ENCODE peak calls at places on chromosomes 7 and 10, in eight cellular contexts. One of them, this sample, is unnamed.
A peak's percentile ranks its signal among the peaks of the same experiment; 100 is the strongest.

GRCh38 chr10:89702121-89702480 is 711 bp downstream of the KIF20B start:
- DNase-seq in BJ: no peak
- DNase-seq in transverse colon: no peak
- DNase-seq in left ventricle myocardium inferior: no peak
- DNase-seq in mucosa of descending colon: no peak
- DNase-seq in sigmoid colon: no peak
- DNase-seq in heart left ventricle: no peak
- DNase-seq in SK-N-SH: peak; percentile 11
- DNase-seq in this sample: no peak

GRCh38 chr7:92061154-92061553 is 73.1 kb downstream of the CYP51A1 start:
- DNase-seq in BJ: no peak
- DNase-seq in transverse colon: peak; percentile 17
- DNase-seq in left ventricle myocardium inferior: no peak
- DNase-seq in mucosa of descending colon: no peak
- DNase-seq in sigmoid colon: no peak
- DNase-seq in heart left ventricle: no peak
- DNase-seq in SK-N-SH: no peak
- DNase-seq in this sample: no peak

GRCh38 chr10:124003070-124003419 is 90.4 kb downstream of the CHST15 start:
- DNase-seq in BJ: no peak
- DNase-seq in transverse colon: no peak
- DNase-seq in left ventricle myocardium inferior: no peak
- DNase-seq in mucosa of descending colon: peak; percentile 28
- DNase-seq in sigmoid colon: peak; percentile 54
- DNase-seq in heart left ventricle: no peak
- DNase-seq in SK-N-SH: no peak
- DNase-seq in this sample: peak; percentile 46

GRCh38 chr7:157570531-157571200 is 233.9 kb downstream of the DNAJB6 start:
- DNase-seq in BJ: no peak
- DNase-seq in transverse colon: no peak
- DNase-seq in left ventricle myocardium inferior: no peak
- DNase-seq in mucosa of descending colon: no peak
- DNase-seq in sigmoid colon: peak; percentile 33
- DNase-seq in heart left ventricle: no peak
- DNase-seq in SK-N-SH: no peak
- DNase-seq in this sample: no peak

GRCh38 chr7:131400833-131401593 is 73.3 kb downstream of the MKLN1 start:
- DNase-seq in BJ: no peak
- DNase-seq in transverse colon: no peak
- DNase-seq in left ventricle myocardium inferior: no peak
- DNase-seq in mucosa of descending colon: no peak
- DNase-seq in sigmoid colon: no peak
- DNase-seq in heart left ventricle: no peak
- DNase-seq in SK-N-SH: no peak
- DNase-seq in this sample: no peak

GRCh38 chr10:71049994-71050393 is 161.6 kb upstream of the PCBD1 start:
- DNase-seq in BJ: no peak
- DNase-seq in transverse colon: no peak
- DNase-seq in left ventricle myocardium inferior: no peak
- DNase-seq in mucosa of descending colon: no peak
- DNase-seq in sigmoid colon: no peak
- DNase-seq in heart left ventricle: no peak
- DNase-seq in SK-N-SH: no peak
- DNase-seq in this sample: no peak

GRCh38 chr7:35253680-35254495 is at the start of gene TBX20:
- DNase-seq in BJ: no peak
- DNase-seq in transverse colon: peak; percentile 51
- DNase-seq in left ventricle myocardium inferior: peak; percentile 86
- DNase-seq in mucosa of descending colon: peak; percentile 69
- DNase-seq in sigmoid colon: no peak
- DNase-seq in heart left ventricle: peak; percentile 86
- DNase-seq in SK-N-SH: peak; percentile 98
- DNase-seq in this sample: peak; percentile 86

GRCh38 chr10:6164271-6165095 is 38.2 kb upstream of the PFKFB3 start:
- DNase-seq in BJ: no peak
- DNase-seq in transverse colon: no peak
- DNase-seq in left ventricle myocardium inferior: no peak
- DNase-seq in mucosa of descending colon: no peak
- DNase-seq in sigmoid colon: peak; percentile 63
- DNase-seq in heart left ventricle: no peak
- DNase-seq in SK-N-SH: no peak
- DNase-seq in this sample: no peak

GRCh38 chr7:2947381-2947780 is 96.3 kb downstream of the CARD11 start:
- DNase-seq in BJ: no peak
- DNase-seq in transverse colon: no peak
- DNase-seq in left ventricle myocardium inferior: no peak
- DNase-seq in mucosa of descending colon: no peak
- DNase-seq in sigmoid colon: peak; percentile 11
- DNase-seq in heart left ventricle: no peak
- DNase-seq in SK-N-SH: no peak
- DNase-seq in this sample: no peak

GRCh38 chr7:74498996-74499834 is 45.5 kb downstream of the GTF2IRD1 start:
- DNase-seq in BJ: no peak
- DNase-seq in transverse colon: no peak
- DNase-seq in left ventricle myocardium inferior: peak; percentile 62
- DNase-seq in mucosa of descending colon: no peak
- DNase-seq in sigmoid colon: no peak
- DNase-seq in heart left ventricle: peak; percentile 41
- DNase-seq in SK-N-SH: no peak
- DNase-seq in this sample: no peak

GRCh38 chr7:61111-61510 is 131.3 kb upstream of the FAM20C start:
- DNase-seq in BJ: no peak
- DNase-seq in transverse colon: peak; percentile 5
- DNase-seq in left ventricle myocardium inferior: no peak
- DNase-seq in mucosa of descending colon: no peak
- DNase-seq in sigmoid colon: peak; percentile 61
- DNase-seq in heart left ventricle: peak; percentile 15
- DNase-seq in SK-N-SH: no peak
- DNase-seq in this sample: no peak

GRCh38 chr7:48424731-48425130 is 253.5 kb downstream of the ABCA13 start:
- DNase-seq in BJ: no peak
- DNase-seq in transverse colon: no peak
- DNase-seq in left ventricle myocardium inferior: no peak
- DNase-seq in mucosa of descending colon: no peak
- DNase-seq in sigmoid colon: no peak
- DNase-seq in heart left ventricle: no peak
- DNase-seq in SK-N-SH: peak; percentile 14
- DNase-seq in this sample: no peak

GRCh38 chr10:45411607-45411940 is 37.6 kb downstream of the ALOX5 start:
- DNase-seq in BJ: no peak
- DNase-seq in transverse colon: no peak
- DNase-seq in left ventricle myocardium inferior: no peak
- DNase-seq in mucosa of descending colon: no peak
- DNase-seq in sigmoid colon: no peak
- DNase-seq in heart left ventricle: no peak
- DNase-seq in SK-N-SH: no peak
- DNase-seq in this sample: no peak

GRCh38 chr7:30026229-30027064 is at the start of gene FKBP14:
- DNase-seq in BJ: peak; percentile 95
- DNase-seq in transverse colon: peak; percentile 97
- DNase-seq in left ventricle myocardium inferior: peak; percentile 97
- DNase-seq in mucosa of descending colon: peak; percentile 97
- DNase-seq in sigmoid colon: peak; percentile 99
- DNase-seq in heart left ventricle: peak; percentile 98
- DNase-seq in SK-N-SH: peak; percentile 95
- DNase-seq in this sample: peak; percentile 99

GRCh38 chr7:140640727-140641531 is at the start of gene DENND2A:
- DNase-seq in BJ: no peak
- DNase-seq in transverse colon: peak; percentile 57
- DNase-seq in left ventricle myocardium inferior: peak; percentile 84
- DNase-seq in mucosa of descending colon: peak; percentile 71
- DNase-seq in sigmoid colon: peak; percentile 93
- DNase-seq in heart left ventricle: peak; percentile 86
- DNase-seq in SK-N-SH: peak; percentile 99
- DNase-seq in this sample: peak; percentile 75

GRCh38 chr7:129434172-129434845 is at the start of gene STRIP2:
- DNase-seq in BJ: peak; percentile 19
- DNase-seq in transverse colon: peak; percentile 91
- DNase-seq in left ventricle myocardium inferior: peak; percentile 93
- DNase-seq in mucosa of descending colon: peak; percentile 91
- DNase-seq in sigmoid colon: peak; percentile 94
- DNase-seq in heart left ventricle: peak; percentile 94
- DNase-seq in SK-N-SH: peak; percentile 97
- DNase-seq in this sample: peak; percentile 91

GRCh38 chr7:140672382-140673062 is at the start of gene ADCK2:
- DNase-seq in BJ: no peak
- DNase-seq in transverse colon: peak; percentile 74
- DNase-seq in left ventricle myocardium inferior: peak; percentile 64
- DNase-seq in mucosa of descending colon: peak; percentile 81
- DNase-seq in sigmoid colon: peak; percentile 67
- DNase-seq in heart left ventricle: peak; percentile 75
- DNase-seq in SK-N-SH: peak; percentile 99
- DNase-seq in this sample: no peak

GRCh38 chr10:90450797-90451196 is 407.0 kb downstream of the HTR7 start:
- DNase-seq in BJ: no peak
- DNase-seq in transverse colon: no peak
- DNase-seq in left ventricle myocardium inferior: no peak
- DNase-seq in mucosa of descending colon: no peak
- DNase-seq in sigmoid colon: no peak
- DNase-seq in heart left ventricle: no peak
- DNase-seq in SK-N-SH: no peak
- DNase-seq in this sample: no peak

GRCh38 chr7:135801045-135801693 is 52.6 kb upstream of the FAM180A start:
- DNase-seq in BJ: no peak
- DNase-seq in transverse colon: no peak
- DNase-seq in left ventricle myocardium inferior: no peak
- DNase-seq in mucosa of descending colon: no peak
- DNase-seq in sigmoid colon: no peak
- DNase-seq in heart left ventricle: no peak
- DNase-seq in SK-N-SH: peak; percentile 73
- DNase-seq in this sample: peak; percentile 18

GRCh38 chr10:30750971-30751677 is 121.6 kb upstream of the LYZL2 start:
- DNase-seq in BJ: no peak
- DNase-seq in transverse colon: no peak
- DNase-seq in left ventricle myocardium inferior: no peak
- DNase-seq in mucosa of descending colon: no peak
- DNase-seq in sigmoid colon: no peak
- DNase-seq in heart left ventricle: no peak
- DNase-seq in SK-N-SH: no peak
- DNase-seq in this sample: no peak

GRCh38 chr10:122246830-122247520 is 24.1 kb upstream of the BTBD16 start:
- DNase-seq in BJ: no peak
- DNase-seq in transverse colon: no peak
- DNase-seq in left ventricle myocardium inferior: no peak
- DNase-seq in mucosa of descending colon: no peak
- DNase-seq in sigmoid colon: no peak
- DNase-seq in heart left ventricle: no peak
- DNase-seq in SK-N-SH: no peak
- DNase-seq in this sample: no peak
- H3K36me3 ChIP-seq in BJ: peaks cover 2% of the 10 kb centered on the region
- H3K36me3 ChIP-seq in transverse colon: peaks cover 4% of the 10 kb centered on the region
- H3K36me3 ChIP-seq in left ventricle myocardium inferior: peaks cover 83% of the 10 kb centered on the region
- H3K36me3 ChIP-seq in mucosa of descending colon: no peaks in the 10 kb centered on the region
- H3K36me3 ChIP-seq in sigmoid colon: peaks cover 20% of the 10 kb centered on the region
- H3K36me3 ChIP-seq in heart left ventricle: peaks cover 5% of the 10 kb centered on the region
- H3K36me3 ChIP-seq in SK-N-SH: peaks cover 6% of the 10 kb centered on the region
- H3K36me3 ChIP-seq in this sample: peaks cover 82% of the 10 kb centered on the region

DNA sequence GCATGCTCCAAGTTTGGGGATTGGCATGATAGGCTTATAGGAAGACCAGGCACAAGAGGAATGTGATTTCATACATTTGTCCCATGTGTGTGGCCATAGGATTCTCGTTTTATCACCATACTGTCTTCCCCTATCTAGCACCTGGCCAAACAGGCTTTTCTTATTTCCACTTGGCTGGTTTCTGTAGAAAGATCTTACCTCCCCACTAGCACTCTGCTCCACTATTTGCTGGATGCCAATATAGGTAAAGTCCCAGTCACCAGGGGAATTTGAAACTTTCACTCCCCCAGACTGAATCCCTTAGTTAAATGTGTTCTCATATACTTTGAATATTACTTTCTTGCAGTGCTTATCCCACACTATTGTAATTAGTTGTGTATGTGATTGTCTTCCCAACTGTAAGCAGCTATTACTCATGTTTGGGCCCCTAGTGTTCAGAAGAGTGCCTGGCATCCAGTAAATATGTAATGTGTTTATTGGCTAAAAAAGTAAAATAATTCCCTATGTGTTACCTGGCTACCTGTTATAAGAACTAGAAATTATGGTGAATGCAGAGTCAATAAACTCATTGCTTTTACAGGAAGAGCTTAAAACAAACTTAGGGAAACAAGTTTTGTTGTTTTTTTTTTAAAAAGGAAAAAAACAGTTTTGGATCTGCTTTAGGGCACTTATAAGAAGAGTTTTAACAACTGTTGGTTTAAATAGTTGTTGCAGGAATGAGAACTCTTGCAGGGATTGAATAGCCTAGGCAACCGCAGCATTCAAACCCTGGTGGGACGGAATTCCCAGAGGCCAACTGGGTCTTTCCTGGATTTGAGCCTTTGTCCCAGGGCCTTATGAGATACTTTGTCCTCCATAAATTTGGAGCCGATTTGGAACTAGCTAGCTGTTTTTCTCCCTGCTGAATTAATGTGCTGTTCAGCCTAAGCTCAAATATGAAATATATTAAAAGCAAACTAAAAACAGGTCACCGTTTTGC is 109.2 kb downstream of the LRMDA start:
- DNase-seq in BJ: no peak
- DNase-seq in transverse colon: no peak
- DNase-seq in left ventricle myocardium inferior: no peak
- DNase-seq in mucosa of descending colon: no peak
- DNase-seq in sigmoid colon: no peak
- DNase-seq in heart left ventricle: no peak
- DNase-seq in SK-N-SH: no peak
- DNase-seq in this sample: no peak
- TF ChIP-seq CTCF in BJ: no peak
- TF ChIP-seq CTCF in transverse colon: no peak
- TF ChIP-seq CTCF in left ventricle myocardium inferior: no peak
- TF ChIP-seq CTCF in mucosa of descending colon: no peak
- TF ChIP-seq CTCF in sigmoid colon: no peak
- TF ChIP-seq CTCF in heart left ventricle: no peak
- TF ChIP-seq CTCF in SK-N-SH: peak; percentile 29
- TF ChIP-seq CTCF in this sample: no peak

GRCh38 chr10:1402821-1403507 is 334.4 kb downstream of the ADARB2 start:
- DNase-seq in BJ: no peak
- DNase-seq in transverse colon: no peak
- DNase-seq in left ventricle myocardium inferior: no peak
- DNase-seq in mucosa of descending colon: no peak
- DNase-seq in sigmoid colon: no peak
- DNase-seq in heart left ventricle: no peak
- DNase-seq in SK-N-SH: no peak
- DNase-seq in this sample: peak; percentile 30
- H3K4me3 ChIP-seq in BJ: no peak overlapping the region
- H3K4me3 ChIP-seq in transverse colon: no peak overlapping the region
- H3K4me3 ChIP-seq in left ventricle myocardium inferior: no peak overlapping the region
- H3K4me3 ChIP-seq in mucosa of descending colon: no peak overlapping the region
- H3K4me3 ChIP-seq in sigmoid colon: no peak overlapping the region
- H3K4me3 ChIP-seq in heart left ventricle: no peak overlapping the region
- H3K4me3 ChIP-seq in SK-N-SH: no peak overlapping the region
- H3K4me3 ChIP-seq in this sample: no peak overlapping the region

DNA sequence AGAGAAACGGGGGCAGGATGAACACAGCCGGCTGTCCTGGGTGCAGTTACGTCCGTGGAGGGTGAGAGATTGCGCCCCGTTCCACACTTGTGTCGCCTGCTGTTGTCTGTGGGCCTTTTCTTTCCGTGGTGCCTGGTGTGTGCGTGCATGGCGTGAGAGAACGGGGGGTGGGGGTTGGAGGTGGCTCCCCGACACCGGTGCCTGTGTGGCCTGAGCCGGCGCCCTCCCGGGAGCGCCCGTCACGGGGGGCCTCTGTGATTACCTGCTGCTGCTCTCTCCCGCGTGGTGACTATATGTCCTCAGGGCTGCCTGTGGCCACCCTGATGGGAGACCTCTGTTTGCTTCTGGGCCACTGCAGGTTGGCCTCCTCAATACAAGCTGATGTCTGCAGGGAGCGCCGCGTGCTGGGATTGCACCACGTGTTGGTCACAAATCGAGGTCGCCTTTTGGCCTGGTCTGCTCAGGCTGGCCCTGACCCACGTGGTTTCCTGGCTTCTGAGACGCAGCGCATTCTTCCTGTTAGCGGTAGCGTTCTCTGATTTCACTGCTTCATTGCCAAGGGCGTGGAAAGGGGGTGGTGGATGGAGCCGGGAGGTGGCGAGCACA is 10.9 kb upstream of the AP5Z1 start:
- DNase-seq in BJ: no peak
- DNase-seq in transverse colon: no peak
- DNase-seq in left ventricle myocardium inferior: no peak
- DNase-seq in mucosa of descending colon: no peak
- DNase-seq in sigmoid colon: peak; percentile 80
- DNase-seq in heart left ventricle: no peak
- DNase-seq in SK-N-SH: no peak
- DNase-seq in this sample: no peak
- H3K36me3 ChIP-seq in BJ: peaks cover 48% of the 10 kb centered on the region
- H3K36me3 ChIP-seq in transverse colon: peaks cover 39% of the 10 kb centered on the region
- H3K36me3 ChIP-seq in left ventricle myocardium inferior: peaks cover 62% of the 10 kb centered on the region
- H3K36me3 ChIP-seq in mucosa of descending colon: no peaks in the 10 kb centered on the region
- H3K36me3 ChIP-seq in sigmoid colon: peaks cover 46% of the 10 kb centered on the region
- H3K36me3 ChIP-seq in heart left ventricle: peaks cover 76% of the 10 kb centered on the region
- H3K36me3 ChIP-seq in SK-N-SH: peaks cover 15% of the 10 kb centered on the region
- H3K36me3 ChIP-seq in this sample: peaks cover 70% of the 10 kb centered on the region

This sample was measured in right atrium auricular region.